ENCODE peak calls at places on chromosomes 5 and 9, in ten cellular contexts. One of them, this sample, is unnamed.

GRCh38 chr5:18455521-18455920 is 821.3 kb downstream of the TAF11L14 start:
- DNase-seq in neuronal stem cell: no peak
- DNase-seq in IMR-90: no peak
- DNase-seq in HCT116: no peak
- DNase-seq in fibroblast of lung: no peak
- DNase-seq in GM23248: no peak
- DNase-seq in PC-9: no peak
- DNase-seq in A549: no peak
- DNase-seq in PC-3: no peak
- DNase-seq in GM12878: no peak
- DNase-seq in this sample: no peak

GRCh38 chr9:38127271-38127839 is 58.3 kb upstream of the SHB start:
- DNase-seq in fibroblast of lung: no peak
- DNase-seq in GM23248: peak; percentile 25
- DNase-seq in GM12878: no peak
- DNase-seq in IMR-90: peak; percentile 29
- DNase-seq in A549: no peak
- DNase-seq in neuronal stem cell: no peak
- DNase-seq in HCT116: no peak
- DNase-seq in PC-3: no peak
- DNase-seq in PC-9: no peak
- DNase-seq in this sample: no peak

GRCh38 chr5:78893959-78894676 is 91.0 kb downstream of the ARSB start:
- DNase-seq in PC-9: no peak
- DNase-seq in PC-3: no peak
- DNase-seq in GM12878: no peak
- DNase-seq in fibroblast of lung: no peak
- DNase-seq in GM23248: no peak
- DNase-seq in HCT116: no peak
- DNase-seq in A549: no peak
- DNase-seq in IMR-90: peak; percentile 34
- DNase-seq in neuronal stem cell: no peak
- DNase-seq in this sample: no peak

GRCh38 chr9:100087218-100087617 is 11.6 kb downstream of the ERP44 start:
- DNase-seq in GM12878: no peak
- DNase-seq in fibroblast of lung: peak; percentile 65
- DNase-seq in A549: no peak
- DNase-seq in IMR-90: peak; percentile 65
- DNase-seq in PC-3: peak; percentile 64
- DNase-seq in PC-9: no peak
- DNase-seq in neuronal stem cell: no peak
- DNase-seq in GM23248: no peak
- DNase-seq in HCT116: no peak
- DNase-seq in this sample: no peak

GRCh38 chr5:171432581-171433351 is 13.3 kb downstream of the FGF18 start:
- DNase-seq in HCT116: no peak
- DNase-seq in PC-3: no peak
- DNase-seq in IMR-90: no peak
- DNase-seq in fibroblast of lung: no peak
- DNase-seq in GM23248: no peak
- DNase-seq in A549: no peak
- DNase-seq in GM12878: no peak
- DNase-seq in PC-9: no peak
- DNase-seq in neuronal stem cell: no peak
- DNase-seq in this sample: peak; percentile 32

GRCh38 chr9:111897831-111898144 is 1.2 kb downstream of the UGCG start:
- DNase-seq in fibroblast of lung: peak; percentile 35
- DNase-seq in A549: no peak
- DNase-seq in GM12878: peak; percentile 74
- DNase-seq in GM23248: peak; percentile 48
- DNase-seq in IMR-90: no peak
- DNase-seq in HCT116: peak; percentile 23
- DNase-seq in neuronal stem cell: no peak
- DNase-seq in PC-3: peak; percentile 13
- DNase-seq in PC-9: no peak
- DNase-seq in this sample: no peak

GRCh38 chr5:89232139-89232603 is 349.2 kb upstream of the MEF2C start:
- DNase-seq in GM23248: no peak
- DNase-seq in fibroblast of lung: peak; percentile 6
- DNase-seq in neuronal stem cell: no peak
- DNase-seq in PC-9: no peak
- DNase-seq in A549: no peak
- DNase-seq in PC-3: no peak
- DNase-seq in IMR-90: no peak
- DNase-seq in HCT116: no peak
- DNase-seq in GM12878: peak; percentile 96
- DNase-seq in this sample: no peak

GRCh38 chr9:30846644-30847043 is 1537.8 kb upstream of the ACO1 start:
- DNase-seq in GM23248: no peak
- DNase-seq in PC-3: no peak
- DNase-seq in HCT116: no peak
- DNase-seq in neuronal stem cell: no peak
- DNase-seq in fibroblast of lung: no peak
- DNase-seq in A549: no peak
- DNase-seq in PC-9: no peak
- DNase-seq in IMR-90: no peak
- DNase-seq in GM12878: no peak
- DNase-seq in this sample: no peak

GRCh38 chr5:33153891-33154290 is 286.9 kb upstream of the TARS1 start:
- DNase-seq in GM12878: no peak
- DNase-seq in PC-9: no peak
- DNase-seq in neuronal stem cell: no peak
- DNase-seq in HCT116: no peak
- DNase-seq in IMR-90: peak; percentile 37
- DNase-seq in fibroblast of lung: no peak
- DNase-seq in PC-3: peak; percentile 73
- DNase-seq in GM23248: peak; percentile 4
- DNase-seq in A549: no peak
- DNase-seq in this sample: no peak

DNA sequence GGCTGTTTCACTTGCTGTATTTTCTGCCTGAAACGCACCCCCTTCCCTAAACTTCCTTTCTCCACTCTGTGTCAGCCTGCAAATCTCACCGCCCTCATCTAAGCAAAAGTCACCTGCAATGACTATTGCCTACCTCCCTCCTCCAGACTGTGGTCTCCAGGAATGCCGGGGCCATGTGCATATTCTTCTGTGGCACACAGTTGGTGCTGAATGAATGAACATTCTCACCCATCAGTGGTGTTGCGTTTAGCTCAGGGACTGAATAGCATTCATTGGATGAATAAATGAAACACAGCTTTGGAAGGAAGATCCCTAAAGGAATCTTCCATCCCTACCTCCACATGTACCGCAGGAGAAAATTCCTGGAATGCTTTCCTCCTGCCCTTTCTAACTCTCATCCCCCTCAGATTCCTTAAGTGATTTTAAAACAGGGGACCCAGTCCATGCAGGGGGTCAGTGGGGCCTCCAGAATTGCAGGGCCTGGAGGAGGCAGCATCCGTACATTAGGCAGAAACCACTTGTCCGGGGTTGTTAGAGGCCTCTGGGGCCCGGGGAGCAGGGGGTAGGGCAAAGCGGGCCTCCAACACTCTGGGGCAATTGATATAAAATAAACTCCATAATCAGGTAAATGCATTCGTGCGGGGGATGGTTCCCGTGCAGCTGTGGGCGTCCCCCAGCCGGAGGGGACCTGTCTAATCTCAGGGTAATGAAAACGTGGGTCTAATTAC is 28.3 kb upstream of the PTGS1 start:
- DNase-seq in PC-3: no peak
- DNase-seq in A549: no peak
- DNase-seq in neuronal stem cell: no peak
- DNase-seq in GM23248: no peak
- DNase-seq in HCT116: no peak
- DNase-seq in fibroblast of lung: no peak
- DNase-seq in IMR-90: no peak
- DNase-seq in PC-9: no peak
- DNase-seq in GM12878: no peak
- DNase-seq in this sample: peak; percentile 63
- H3K4me2 ChIP-seq in PC-3: no peak overlapping the region
- H3K4me2 ChIP-seq in A549: no peak overlapping the region
- H3K4me2 ChIP-seq in neuronal stem cell: no peak overlapping the region
- H3K4me2 ChIP-seq in GM23248: no peak overlapping the region
- H3K4me2 ChIP-seq in HCT116: no peak overlapping the region
- H3K4me2 ChIP-seq in fibroblast of lung: no peak overlapping the region
- H3K4me2 ChIP-seq in IMR-90: no peak overlapping the region
- H3K4me2 ChIP-seq in PC-9: no peak overlapping the region
- H3K4me2 ChIP-seq in GM12878: no peak overlapping the region
- H3K4me2 ChIP-seq in this sample: no peak overlapping the region

GRCh38 chr5:73297430-73297829 is 124.4 kb downstream of the TMEM174 start:
- DNase-seq in A549: no peak
- DNase-seq in neuronal stem cell: no peak
- DNase-seq in PC-9: no peak
- DNase-seq in GM23248: no peak
- DNase-seq in GM12878: no peak
- DNase-seq in fibroblast of lung: no peak
- DNase-seq in PC-3: no peak
- DNase-seq in HCT116: no peak
- DNase-seq in IMR-90: no peak
- DNase-seq in this sample: peak; percentile 90

GRCh38 chr5:73299665-73300435 is 126.9 kb downstream of the TMEM174 start:
- DNase-seq in neuronal stem cell: peak; percentile 58
- DNase-seq in fibroblast of lung: peak; percentile 44
- DNase-seq in GM12878: no peak
- DNase-seq in GM23248: no peak
- DNase-seq in A549: no peak
- DNase-seq in PC-9: no peak
- DNase-seq in PC-3: no peak
- DNase-seq in IMR-90: peak; percentile 23
- DNase-seq in HCT116: no peak
- DNase-seq in this sample: no peak

GRCh38 chr5:73298251-73299016 is 125.4 kb downstream of the TMEM174 start:
- DNase-seq in HCT116: no peak
- DNase-seq in fibroblast of lung: peak; percentile 85
- DNase-seq in PC-3: no peak
- DNase-seq in neuronal stem cell: peak; percentile 12
- DNase-seq in PC-9: no peak
- DNase-seq in GM23248: no peak
- DNase-seq in GM12878: no peak
- DNase-seq in A549: no peak
- DNase-seq in IMR-90: peak; percentile 85
- DNase-seq in this sample: no peak

GRCh38 chr5:73300520-73301207 is 127.7 kb downstream of the TMEM174 start:
- DNase-seq in GM23248: no peak
- DNase-seq in PC-9: no peak
- DNase-seq in fibroblast of lung: peak; percentile 43
- DNase-seq in PC-3: peak; percentile 57
- DNase-seq in GM12878: no peak
- DNase-seq in A549: no peak
- DNase-seq in HCT116: no peak
- DNase-seq in neuronal stem cell: peak; percentile 18
- DNase-seq in IMR-90: no peak
- DNase-seq in this sample: no peak

GRCh38 chr5:73299017-73299630 is 126.1 kb downstream of the TMEM174 start:
- DNase-seq in GM23248: peak; percentile 72
- DNase-seq in PC-3: peak; percentile 52
- DNase-seq in HCT116: no peak
- DNase-seq in GM12878: no peak
- DNase-seq in A549: no peak
- DNase-seq in neuronal stem cell: peak; percentile 64
- DNase-seq in fibroblast of lung: peak; percentile 31
- DNase-seq in IMR-90: no peak
- DNase-seq in PC-9: no peak
- DNase-seq in this sample: peak; percentile 96
- H3K9me3 ChIP-seq in GM23248: no peaks in the 10 kb centered on the region
- H3K9me3 ChIP-seq in PC-3: no peaks in the 10 kb centered on the region
- H3K9me3 ChIP-seq in HCT116: no peaks in the 10 kb centered on the region
- H3K9me3 ChIP-seq in GM12878: no peaks in the 10 kb centered on the region
- H3K9me3 ChIP-seq in A549: no peaks in the 10 kb centered on the region
- H3K9me3 ChIP-seq in neuronal stem cell: no peaks in the 10 kb centered on the region
- H3K9me3 ChIP-seq in fibroblast of lung: no peaks in the 10 kb centered on the region
- H3K9me3 ChIP-seq in IMR-90: no peaks in the 10 kb centered on the region
- H3K9me3 ChIP-seq in PC-9: no peaks in the 10 kb centered on the region
- H3K9me3 ChIP-seq in this sample: no peaks in the 10 kb centered on the region

DNA sequence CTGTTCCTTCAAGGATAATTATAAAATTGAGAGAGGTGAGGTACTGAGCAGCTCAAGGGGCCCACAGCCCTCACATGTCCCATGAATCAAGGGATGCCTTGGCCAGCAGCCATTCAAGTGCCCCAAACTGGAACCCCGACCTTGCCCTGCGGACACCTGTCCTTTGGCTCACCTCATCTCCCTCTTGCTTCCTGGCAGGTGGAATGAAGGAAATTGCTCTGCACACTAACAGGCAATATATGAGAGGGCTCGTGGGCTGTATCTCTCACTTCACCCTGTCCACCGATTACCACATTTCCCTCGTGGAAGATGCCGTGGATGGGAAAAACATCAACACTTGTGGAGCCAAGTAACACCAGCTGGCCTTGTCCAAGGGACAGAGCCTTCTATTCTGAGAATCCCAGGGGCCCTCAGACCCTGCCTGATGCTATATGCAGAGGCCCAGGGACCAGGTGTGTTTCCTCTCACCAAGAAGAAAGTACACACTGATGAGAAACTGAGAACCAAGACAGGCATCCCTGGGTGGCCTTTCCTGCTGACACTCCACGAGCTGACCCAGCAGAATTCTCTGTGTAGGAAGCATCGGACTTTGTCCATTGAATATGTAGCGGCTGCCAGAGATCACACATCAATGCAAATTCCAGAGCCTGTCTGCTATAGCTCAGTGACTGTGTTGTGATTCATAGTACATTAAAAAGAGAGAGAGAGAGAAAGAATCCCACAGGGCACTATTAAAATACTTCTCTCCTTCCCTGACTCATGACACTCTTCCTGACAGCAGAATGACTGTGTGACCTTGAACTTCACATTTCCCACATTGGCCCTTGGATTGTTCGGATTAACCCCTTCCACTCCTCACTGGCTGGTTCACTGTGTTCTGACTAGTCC is 92.6 kb downstream of the LIFR start:
- DNase-seq in PC-3: peak; percentile 96
- DNase-seq in HCT116: peak; percentile 84
- DNase-seq in fibroblast of lung: peak; percentile 92
- DNase-seq in neuronal stem cell: no peak
- DNase-seq in GM12878: no peak
- DNase-seq in GM23248: peak; percentile 97
- DNase-seq in PC-9: no peak
- DNase-seq in A549: peak; percentile 82
- DNase-seq in IMR-90: peak; percentile 93
- DNase-seq in this sample: peak; percentile 90
- H3K4me2 ChIP-seq in PC-3: peak overlapping the region; percentile 55
- H3K4me2 ChIP-seq in HCT116: peak overlapping the region; percentile 63
- H3K4me2 ChIP-seq in fibroblast of lung: peak overlapping the region; percentile 18
- H3K4me2 ChIP-seq in neuronal stem cell: no peak overlapping the region
- H3K4me2 ChIP-seq in GM12878: no peak overlapping the region
- H3K4me2 ChIP-seq in GM23248: peak overlapping the region; percentile 63
- H3K4me2 ChIP-seq in PC-9: no peak overlapping the region
- H3K4me2 ChIP-seq in A549: peak overlapping the region; percentile 74
- H3K4me2 ChIP-seq in IMR-90: peak overlapping the region; percentile 38
- H3K4me2 ChIP-seq in this sample: peak overlapping the region; percentile 62

GRCh38 chr5:81685481-81685880 is 65.4 kb downstream of the SSBP2 start:
- DNase-seq in PC-9: no peak
- DNase-seq in GM23248: no peak
- DNase-seq in GM12878: no peak
- DNase-seq in A549: no peak
- DNase-seq in IMR-90: no peak
- DNase-seq in PC-3: no peak
- DNase-seq in neuronal stem cell: no peak
- DNase-seq in fibroblast of lung: no peak
- DNase-seq in HCT116: no peak
- DNase-seq in this sample: no peak

GRCh38 chr5:81687292-81687691 is 63.6 kb downstream of the SSBP2 start:
- DNase-seq in A549: no peak
- DNase-seq in HCT116: no peak
- DNase-seq in IMR-90: no peak
- DNase-seq in PC-9: no peak
- DNase-seq in GM12878: no peak
- DNase-seq in neuronal stem cell: no peak
- DNase-seq in PC-3: no peak
- DNase-seq in GM23248: no peak
- DNase-seq in fibroblast of lung: no peak
- DNase-seq in this sample: no peak

GRCh38 chr5:81688215-81688614 is 62.7 kb downstream of the SSBP2 start:
- DNase-seq in GM12878: no peak
- DNase-seq in GM23248: no peak
- DNase-seq in neuronal stem cell: no peak
- DNase-seq in IMR-90: no peak
- DNase-seq in fibroblast of lung: no peak
- DNase-seq in HCT116: no peak
- DNase-seq in PC-3: no peak
- DNase-seq in PC-9: no peak
- DNase-seq in A549: no peak
- DNase-seq in this sample: no peak
- H3K9me3 ChIP-seq in GM12878: peaks cover 7% of the 10 kb centered on the region
- H3K9me3 ChIP-seq in GM23248: no peaks in the 10 kb centered on the region
- H3K9me3 ChIP-seq in neuronal stem cell: peaks cover 59% of the 10 kb centered on the region
- H3K9me3 ChIP-seq in IMR-90: no peaks in the 10 kb centered on the region
- H3K9me3 ChIP-seq in fibroblast of lung: no peaks in the 10 kb centered on the region
- H3K9me3 ChIP-seq in HCT116: no peaks in the 10 kb centered on the region
- H3K9me3 ChIP-seq in PC-3: no peaks in the 10 kb centered on the region
- H3K9me3 ChIP-seq in PC-9: no peaks in the 10 kb centered on the region
- H3K9me3 ChIP-seq in A549: no peaks in the 10 kb centered on the region
- H3K9me3 ChIP-seq in this sample: no peaks in the 10 kb centered on the region

This sample was measured in osteoblast.